ENCODE peak calls at places on chromosomes 16 and 17, in seven cellular contexts. L is NCI-H345; B is GM13977; F is NCI-H1417; O is stimulated activated naive CD4-positive, alpha-beta T cell treated with Interleukin-2 at 50 U/mL for 16 hours; U is EH; S is stimulated activated CD8-positive, alpha-beta memory T cell treated with anti-CD3 and anti-CD28 coated beads, Interleukin-2, amount 100 ng/mL, for 1 hour. I is an unnamed sample.
A peak's percentile ranks its signal among the peaks of the same experiment; 100 is the strongest.

GRCh38 chr17:45750779-45751440 is 33.2 kb upstream of the CRHR1 start:
- DNase-seq in L (no peak), S (no peak), O (no peak), U (no peak), F (no peak), B (no peak), I (no peak)

GRCh38 chr16:12449795-12450194 is 353.9 kb downstream of the CPPED1 start:
- DNase-seq in U (peak; percentile 6), O (no peak), B (no peak), F (no peak), S (no peak), L (no peak), I (no peak)

GRCh38 chr17:7929158-7930029 is at the start of gene KCNAB3:
- DNase-seq in F (no peak), B (no peak), U (peak; percentile 84), L (no peak), O (peak; percentile 55), S (no peak), I (peak; percentile 93)

GRCh38 chr17:32992360-32993033 is 850 bp downstream of the SPACA3 start:
- DNase-seq in U (no peak), L (no peak), S (no peak), F (no peak), O (no peak), B (no peak), I (no peak)

GRCh38 chr17:258906-259305 is 77.5 kb upstream of the DOC2B start:
- DNase-seq in S (no peak), F (no peak), O (no peak), B (no peak), L (no peak), U (no peak), I (no peak)

GRCh38 chr17:59038734-59039133 is 67.9 kb downstream of the TRIM37 start:
- DNase-seq in F (no peak), L (no peak), U (peak; percentile 1), S (no peak), B (no peak), O (no peak), I (no peak)

GRCh38 chr16:31258366-31258765 is 1.4 kb upstream of the ITGAM start:
- DNase-seq in F (no peak), O (no peak), S (no peak), L (no peak), U (no peak), B (no peak), I (no peak)

GRCh38 chr17:64499805-64500486 is 3.1 kb upstream of the POLG2 start:
- DNase-seq in F (peak; percentile 37), O (no peak), B (no peak), S (no peak), L (no peak), U (peak; percentile 63), I (no peak)

GRCh38 chr17:77211681-77212080 is 70.9 kb downstream of the SEC14L1 start:
- DNase-seq in B (no peak), S (no peak), L (no peak), F (no peak), O (no peak), U (no peak), I (no peak)

GRCh38 chr16:80806957-80807356 is 2.6 kb upstream of the CDYL2 start:
- DNase-seq in O (peak; percentile 69), U (peak; percentile 82), L (no peak), F (no peak), S (no peak), B (no peak), I (no peak)

GRCh38 chr17:56978441-56979090 is 635 bp downstream of the SCPEP1 start:
- DNase-seq in U (peak; percentile 26), L (no peak), F (peak; percentile 57), S (no peak), B (peak; percentile 74), O (no peak), I (no peak)

GRCh38 chr17:48483471-48484131 is 47.2 kb downstream of the HOXB1 start:
- DNase-seq in L (no peak), B (peak; percentile 22), F (no peak), O (no peak), S (no peak), U (peak; percentile 97), I (no peak)

GRCh38 chr16:23609929-23610328 is 13.8 kb upstream of the NDUFAB1 start:
- DNase-seq in U (no peak), F (no peak), O (no peak), S (no peak), B (no peak), L (no peak), I (no peak)

GRCh38 chr17:81666092-81666341 is 388 bp downstream of the OXLD1 start:
- DNase-seq in F (no peak), U (no peak), O (no peak), L (no peak), B (no peak), S (no peak), I (peak; percentile 64)

GRCh38 chr17:82060001-82060380 is 5.6 kb downstream of the DUS1L start:
- DNase-seq in B (no peak), U (no peak), S (no peak), O (no peak), F (no peak), L (no peak), I (no peak)

GRCh38 chr17:58344047-58344790 is 7.8 kb downstream of the SUPT4H1 start:
- DNase-seq in L (no peak), O (peak; percentile 90), S (peak; percentile 77), B (peak; percentile 66), U (no peak), F (no peak), I (no peak)

GRCh38 chr16:56247018-56247417 is 55.7 kb downstream of the GNAO1 start:
- DNase-seq in B (no peak), O (no peak), S (no peak), L (no peak), F (no peak), U (no peak), I (no peak)

GRCh38 chr17:13323990-13324389 is 277.7 kb downstream of the HS3ST3A1 start:
- DNase-seq in U (peak; percentile 3), O (no peak), L (no peak), F (no peak), B (no peak), S (no peak), I (no peak)

GRCh38 chr16:4109250-4109736 is 6.9 kb downstream of the ADCY9 start:
- DNase-seq in U (no peak), B (no peak), S (no peak), L (no peak), O (no peak), F (no peak), I (no peak)

GRCh38 chr17:82668024-82668630 is 19.9 kb upstream of the WDR45B start:
- DNase-seq in L (no peak), B (no peak), F (no peak), S (no peak), U (no peak), O (no peak), I (no peak)

GRCh38 chr16:8946544-8946943 is 17.2 kb downstream of the USP7 start:
- DNase-seq in U (no peak), F (no peak), L (no peak), O (no peak), S (no peak), B (no peak), I (no peak)

GRCh38 chr17:59381716-59382570 is 50.5 kb downstream of the YPEL2 start:
- DNase-seq in L (peak; percentile 28), S (no peak), F (peak; percentile 79), B (no peak), U (no peak), O (no peak), I (no peak)

GRCh38 chr16:20866161-20866772 is 33.9 kb downstream of the DCUN1D3 start:
- DNase-seq in O (no peak), B (peak; percentile 23), U (peak; percentile 88), S (no peak), F (no peak), L (no peak), I (peak; percentile 41)

GRCh38 chr17:66682293-66682692 is 152.6 kb upstream of the CACNG5 start:
- DNase-seq in U (no peak), L (no peak), S (no peak), O (no peak), F (no peak), B (no peak), I (no peak)

I was measured in H9.